ENCODE peak calls at places on chromosomes 12 and 14, in seven cellular contexts. One of them, this sample, is unnamed.

GRCh38 chr12:57563358-57563757 is 13.5 kb downstream of the KIF5A start:
- DNase-seq in HCT116: no peak
- DNase-seq in H1: no peak
- DNase-seq in SK-N-SH: no peak
- DNase-seq in K562: no peak
- DNase-seq in GM12878: no peak
- DNase-seq in HepG2: no peak
- DNase-seq in this sample: no peak

GRCh38 chr14:89364316-89364715 is 52.7 kb downstream of the FOXN3 start:
- DNase-seq in HCT116: no peak
- DNase-seq in H1: no peak
- DNase-seq in SK-N-SH: no peak
- DNase-seq in K562: no peak
- DNase-seq in GM12878: no peak
- DNase-seq in HepG2: no peak
- DNase-seq in this sample: no peak

GRCh38 chr14:49549881-49550280 is 36.3 kb downstream of the RPS29 start:
- DNase-seq in HCT116: no peak
- DNase-seq in H1: peak; percentile 67
- DNase-seq in SK-N-SH: no peak
- DNase-seq in K562: no peak
- DNase-seq in GM12878: no peak
- DNase-seq in HepG2: no peak
- DNase-seq in this sample: no peak

GRCh38 chr12:53288322-53288721 is 7.0 kb upstream of the PFDN5 start:
- DNase-seq in HCT116: no peak
- DNase-seq in H1: no peak
- DNase-seq in SK-N-SH: no peak
- DNase-seq in K562: no peak
- DNase-seq in GM12878: no peak
- DNase-seq in HepG2: no peak
- DNase-seq in this sample: no peak

GRCh38 chr14:102192840-102193502 is 53.3 kb downstream of the WDR20 start:
- DNase-seq in HCT116: no peak
- DNase-seq in H1: no peak
- DNase-seq in SK-N-SH: peak; percentile 50
- DNase-seq in K562: no peak
- DNase-seq in GM12878: no peak
- DNase-seq in HepG2: no peak
- DNase-seq in this sample: no peak

GRCh38 chr14:69612014-69612758 is 790 bp downstream of the SUSD6 start:
- DNase-seq in HCT116: no peak
- DNase-seq in H1: no peak
- DNase-seq in SK-N-SH: peak; percentile 78
- DNase-seq in K562: no peak
- DNase-seq in GM12878: no peak
- DNase-seq in HepG2: no peak
- DNase-seq in this sample: no peak

GRCh38 chr12:127613056-127613455 is 653.9 kb upstream of the TMEM132C start:
- DNase-seq in HCT116: no peak
- DNase-seq in H1: no peak
- DNase-seq in SK-N-SH: no peak
- DNase-seq in K562: no peak
- DNase-seq in GM12878: no peak
- DNase-seq in HepG2: no peak
- DNase-seq in this sample: no peak

GRCh38 chr12:46900734-46901463 is 75.1 kb upstream of the SLC38A4 start:
- DNase-seq in HCT116: no peak
- DNase-seq in H1: no peak
- DNase-seq in SK-N-SH: no peak
- DNase-seq in K562: no peak
- DNase-seq in GM12878: no peak
- DNase-seq in HepG2: no peak
- DNase-seq in this sample: no peak

GRCh38 chr12:9869307-9870161 is at the start of gene CLEC2B:
- DNase-seq in HCT116: no peak
- DNase-seq in H1: no peak
- DNase-seq in SK-N-SH: no peak
- DNase-seq in K562: no peak
- DNase-seq in GM12878: peak; percentile 40
- DNase-seq in HepG2: no peak
- DNase-seq in this sample: no peak

GRCh38 chr12:11513288-11513687 is 117.9 kb upstream of the PRB2 start:
- DNase-seq in HCT116: peak; percentile 23
- DNase-seq in H1: no peak
- DNase-seq in SK-N-SH: peak; percentile 66
- DNase-seq in K562: no peak
- DNase-seq in GM12878: no peak
- DNase-seq in HepG2: peak; percentile 18
- DNase-seq in this sample: no peak

GRCh38 chr12:1161197-1161596 is 170.2 kb downstream of the ERC1 start:
- DNase-seq in HCT116: no peak
- DNase-seq in H1: no peak
- DNase-seq in SK-N-SH: no peak
- DNase-seq in K562: no peak
- DNase-seq in GM12878: no peak
- DNase-seq in HepG2: no peak
- DNase-seq in this sample: no peak

GRCh38 chr12:14963520-14963919 is 2.1 kb upstream of the ARHGDIB start:
- DNase-seq in HCT116: no peak
- DNase-seq in H1: no peak
- DNase-seq in SK-N-SH: no peak
- DNase-seq in K562: no peak
- DNase-seq in GM12878: no peak
- DNase-seq in HepG2: no peak
- DNase-seq in this sample: no peak

GRCh38 chr12:42422785-42423184 is 96.8 kb downstream of the PPHLN1 start:
- DNase-seq in HCT116: no peak
- DNase-seq in H1: no peak
- DNase-seq in SK-N-SH: no peak
- DNase-seq in K562: no peak
- DNase-seq in GM12878: no peak
- DNase-seq in HepG2: no peak
- DNase-seq in this sample: no peak

GRCh38 chr14:94036328-94037167 is 10.4 kb downstream of the OTUB2 start:
- DNase-seq in HCT116: peak; percentile 64
- DNase-seq in H1: peak; percentile 91
- DNase-seq in SK-N-SH: peak; percentile 80
- DNase-seq in K562: peak; percentile 70
- DNase-seq in GM12878: no peak
- DNase-seq in HepG2: peak; percentile 73
- DNase-seq in this sample: peak; percentile 57

GRCh38 chr14:30287579-30288445 is 271.1 kb upstream of the G2E3 start:
- DNase-seq in HCT116: no peak
- DNase-seq in H1: no peak
- DNase-seq in SK-N-SH: no peak
- DNase-seq in K562: no peak
- DNase-seq in GM12878: no peak
- DNase-seq in HepG2: no peak
- DNase-seq in this sample: peak; percentile 29

GRCh38 chr12:65603428-65604351 is 220.6 kb upstream of the HMGA2 start:
- DNase-seq in HCT116: peak; percentile 75
- DNase-seq in H1: no peak
- DNase-seq in SK-N-SH: no peak
- DNase-seq in K562: no peak
- DNase-seq in GM12878: no peak
- DNase-seq in HepG2: no peak
- DNase-seq in this sample: no peak

GRCh38 chr12:76878045-76878898 is 547 bp downstream of the CSRP2 start:
- DNase-seq in HCT116: peak; percentile 15
- DNase-seq in H1: peak; percentile 83
- DNase-seq in SK-N-SH: peak; percentile 77
- DNase-seq in K562: peak; percentile 39
- DNase-seq in GM12878: no peak
- DNase-seq in HepG2: peak; percentile 23
- DNase-seq in this sample: no peak

GRCh38 chr12:59182191-59182590 is 261.9 kb upstream of the LRIG3 start:
- DNase-seq in HCT116: no peak
- DNase-seq in H1: no peak
- DNase-seq in SK-N-SH: no peak
- DNase-seq in K562: no peak
- DNase-seq in GM12878: no peak
- DNase-seq in HepG2: no peak
- DNase-seq in this sample: no peak

GRCh38 chr14:89921896-89922548 is 32.5 kb downstream of the EFCAB11 start:
- DNase-seq in HCT116: no peak
- DNase-seq in H1: no peak
- DNase-seq in SK-N-SH: no peak
- DNase-seq in K562: no peak
- DNase-seq in GM12878: no peak
- DNase-seq in HepG2: no peak
- DNase-seq in this sample: no peak

GRCh38 chr12:104351023-104351983 is 47.8 kb downstream of the EID3 start:
- DNase-seq in HCT116: no peak
- DNase-seq in H1: peak; percentile 47
- DNase-seq in SK-N-SH: no peak
- DNase-seq in K562: no peak
- DNase-seq in GM12878: no peak
- DNase-seq in HepG2: no peak
- DNase-seq in this sample: no peak

GRCh38 chr14:93263416-93263815 is 56.4 kb downstream of the UBR7 start:
- DNase-seq in HCT116: no peak
- DNase-seq in H1: no peak
- DNase-seq in SK-N-SH: no peak
- DNase-seq in K562: no peak
- DNase-seq in GM12878: no peak
- DNase-seq in HepG2: no peak
- DNase-seq in this sample: no peak

GRCh38 chr12:112182499-112182898 is 57.1 kb downstream of the TRAFD1 start:
- DNase-seq in HCT116: no peak
- DNase-seq in H1: no peak
- DNase-seq in SK-N-SH: no peak
- DNase-seq in K562: no peak
- DNase-seq in GM12878: no peak
- DNase-seq in HepG2: no peak
- DNase-seq in this sample: no peak

GRCh38 chr14:68506021-68506644 is 286.7 kb downstream of the ZFP36L1 start:
- DNase-seq in HCT116: no peak
- DNase-seq in H1: no peak
- DNase-seq in SK-N-SH: no peak
- DNase-seq in K562: no peak
- DNase-seq in GM12878: no peak
- DNase-seq in HepG2: no peak
- DNase-seq in this sample: no peak

GRCh38 chr12:54159140-54159539 is 29.6 kb downstream of the SMUG1 start:
- DNase-seq in HCT116: peak; percentile 50
- DNase-seq in H1: peak; percentile 88
- DNase-seq in SK-N-SH: peak; percentile 64
- DNase-seq in K562: peak; percentile 94
- DNase-seq in GM12878: peak; percentile 7
- DNase-seq in HepG2: peak; percentile 61
- DNase-seq in this sample: peak; percentile 79

GRCh38 chr14:72970824-72971434 is 44.7 kb downstream of the DCAF4 start:
- DNase-seq in HCT116: no peak
- DNase-seq in H1: no peak
- DNase-seq in SK-N-SH: no peak
- DNase-seq in K562: no peak
- DNase-seq in GM12878: no peak
- DNase-seq in HepG2: no peak
- DNase-seq in this sample: no peak

GRCh38 chr12:16509411-16509810 is 96.6 kb downstream of the LMO3 start:
- DNase-seq in HCT116: no peak
- DNase-seq in H1: no peak
- DNase-seq in SK-N-SH: no peak
- DNase-seq in K562: no peak
- DNase-seq in GM12878: no peak
- DNase-seq in HepG2: no peak
- DNase-seq in this sample: no peak

GRCh38 chr12:93325855-93326254 is 51.9 kb upstream of the NUDT4 start:
- DNase-seq in HCT116: no peak
- DNase-seq in H1: no peak
- DNase-seq in SK-N-SH: no peak
- DNase-seq in K562: no peak
- DNase-seq in GM12878: no peak
- DNase-seq in HepG2: no peak
- DNase-seq in this sample: no peak

GRCh38 chr14:85531594-85532391 is 1.8 kb downstream of the FLRT2 start:
- DNase-seq in HCT116: no peak
- DNase-seq in H1: peak; percentile 72
- DNase-seq in SK-N-SH: peak; percentile 21
- DNase-seq in K562: no peak
- DNase-seq in GM12878: no peak
- DNase-seq in HepG2: no peak
- DNase-seq in this sample: no peak

GRCh38 chr12:12606793-12607589 is 4.7 kb upstream of the CREBL2 start:
- DNase-seq in HCT116: no peak
- DNase-seq in H1: no peak
- DNase-seq in SK-N-SH: no peak
- DNase-seq in K562: no peak
- DNase-seq in GM12878: peak; percentile 53
- DNase-seq in HepG2: peak; percentile 32
- DNase-seq in this sample: no peak

GRCh38 chr14:71478542-71478941 is 453.7 kb upstream of the RGS6 start:
- DNase-seq in HCT116: no peak
- DNase-seq in H1: no peak
- DNase-seq in SK-N-SH: no peak
- DNase-seq in K562: no peak
- DNase-seq in GM12878: no peak
- DNase-seq in HepG2: no peak
- DNase-seq in this sample: no peak
- TF ChIP-seq JUND in HCT116: no peak
- TF ChIP-seq JUND in H1: no peak
- TF ChIP-seq JUND in SK-N-SH: no peak
- TF ChIP-seq JUND in K562: no peak
- TF ChIP-seq JUND in GM12878: no peak
- TF ChIP-seq JUND in HepG2: no peak
- TF ChIP-seq JUND in this sample: no peak

GRCh38 chr12:124742111-124742510 is 121.6 kb downstream of the SCARB1 start:
- DNase-seq in HCT116: no peak
- DNase-seq in H1: no peak
- DNase-seq in SK-N-SH: peak; percentile 54
- DNase-seq in K562: no peak
- DNase-seq in GM12878: no peak
- DNase-seq in HepG2: no peak
- DNase-seq in this sample: no peak
- TF ChIP-seq JUND in HCT116: no peak
- TF ChIP-seq JUND in H1: no peak
- TF ChIP-seq JUND in SK-N-SH: no peak
- TF ChIP-seq JUND in K562: no peak
- TF ChIP-seq JUND in GM12878: no peak
- TF ChIP-seq JUND in HepG2: no peak
- TF ChIP-seq JUND in this sample: no peak

DNA sequence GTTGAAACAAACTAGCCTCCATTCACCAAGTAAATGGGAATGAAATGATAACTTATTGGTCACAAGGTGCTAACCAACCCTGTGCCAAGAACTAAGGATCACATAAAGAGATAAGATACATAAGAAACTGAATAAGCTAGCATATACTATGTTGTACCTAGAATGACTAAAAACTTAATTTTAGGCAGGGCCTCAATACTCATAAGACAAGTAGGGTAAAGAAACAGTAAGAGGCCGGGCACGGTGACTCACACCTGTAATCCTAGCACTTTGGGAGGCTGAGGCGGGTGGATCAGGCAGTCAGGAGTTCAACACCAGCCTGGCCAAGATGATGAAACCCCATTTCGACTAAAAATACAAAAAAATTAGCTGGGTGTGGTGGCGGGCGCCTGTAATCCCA is 17.7 kb downstream of the GDF11 start:
- DNase-seq in HCT116: no peak
- DNase-seq in H1: no peak
- DNase-seq in SK-N-SH: no peak
- DNase-seq in K562: no peak
- DNase-seq in GM12878: no peak
- DNase-seq in HepG2: no peak
- DNase-seq in this sample: no peak
- TF ChIP-seq JUND in HCT116: no peak
- TF ChIP-seq JUND in H1: no peak
- TF ChIP-seq JUND in SK-N-SH: no peak
- TF ChIP-seq JUND in K562: no peak
- TF ChIP-seq JUND in GM12878: no peak
- TF ChIP-seq JUND in HepG2: no peak
- TF ChIP-seq JUND in this sample: no peak

GRCh38 chr14:57938533-57938932 is 72.6 kb upstream of the SLC35F4 start:
- DNase-seq in HCT116: no peak
- DNase-seq in H1: no peak
- DNase-seq in SK-N-SH: no peak
- DNase-seq in K562: no peak
- DNase-seq in GM12878: no peak
- DNase-seq in HepG2: no peak
- DNase-seq in this sample: no peak
- TF ChIP-seq JUND in HCT116: no peak
- TF ChIP-seq JUND in H1: no peak
- TF ChIP-seq JUND in SK-N-SH: no peak
- TF ChIP-seq JUND in K562: no peak
- TF ChIP-seq JUND in GM12878: no peak
- TF ChIP-seq JUND in HepG2: no peak
- TF ChIP-seq JUND in this sample: no peak